ENCODE peak calls at places on chromosome 19, in four cellular contexts. G, C, H and M are unnamed samples.

GRCh38 chr19:42480335-42481095 is 37.8 kb upstream of the CXCL17 start:
- DNase-seq in C (no peak), H (no peak), G (peak; percentile 71), M (no peak)

GRCh38 chr19:45884682-45885555 is 1.0 kb downstream of the IRF2BP1 start:
- DNase-seq in C (peak; percentile 22), H (peak; percentile 26), G (peak; percentile 44), M (no peak)

GRCh38 chr19:55242517-55242916 is 14.0 kb upstream of the TMEM86B start:
- DNase-seq in C (no peak), G (no peak), H (no peak), M (no peak)

GRCh38 chr19:42069619-42070293 is at the start of gene GRIK5:
- DNase-seq in C (no peak), H (peak; percentile 48), G (peak; percentile 60), M (no peak)

GRCh38 chr19:6979341-6979740 is 41.9 kb downstream of the MBD3L2B start:
- DNase-seq in G (no peak), C (no peak), H (no peak), M (no peak)

GRCh38 chr19:2428027-2428690 is 773 bp upstream of the TIMM13 start:
- DNase-seq in H (peak; percentile 53), G (peak; percentile 71), C (no peak), M (no peak)

GRCh38 chr19:19211499-19212432 is at the start of gene NCAN:
- DNase-seq in G (peak; percentile 48), C (no peak), H (peak; percentile 48), M (no peak)

GRCh38 chr19:39502640-39503417 is 4.1 kb downstream of the DLL3 start:
- DNase-seq in C (peak; percentile 43), G (peak; percentile 88), H (peak; percentile 76), M (no peak)

GRCh38 chr19:23273022-23273593 is 22.9 kb upstream of the ZNF724 start:
- DNase-seq in H (no peak), C (no peak), G (no peak), M (no peak)

GRCh38 chr19:4322942-4323665 is 15.5 kb downstream of the STAP2 start:
- DNase-seq in H (no peak), C (no peak), G (no peak), M (no peak)

GRCh38 chr19:3145909-3146676 is 10.3 kb downstream of the GNA15 start:
- DNase-seq in H (no peak), G (no peak), C (peak; percentile 51), M (no peak)

GRCh38 chr19:18683109-18683954 is at the start of gene CRTC1:
- DNase-seq in C (peak; percentile 91), H (peak; percentile 92), G (peak; percentile 85), M (peak; percentile 54)

GRCh38 chr19:40976724-40977123 is 14.4 kb upstream of the CYP2B6 start:
- DNase-seq in G (no peak), C (no peak), H (no peak), M (no peak)

GRCh38 chr19:22831211-22831610 is 880 bp upstream of the ZNF723 start:
- DNase-seq in G (no peak), H (no peak), C (no peak), M (no peak)

GRCh38 chr19:54383330-54383729 is 18.6 kb upstream of the LAIR1 start:
- DNase-seq in C (no peak), G (no peak), H (no peak), M (no peak)

GRCh38 chr19:45790942-45791341 is 1.7 kb downstream of the DMWD start:
- DNase-seq in G (no peak), C (no peak), H (no peak), M (no peak)

GRCh38 chr19:1255186-1256161 is 7.1 kb downstream of the MIDN start:
- DNase-seq in G (no peak), C (no peak), H (no peak), M (no peak)

GRCh38 chr19:34989248-34989797 is 10.8 kb upstream of the GRAMD1A start:
- DNase-seq in H (no peak), G (no peak), C (no peak), M (no peak)

GRCh38 chr19:40611096-40611495 is 9.9 kb downstream of the LTBP4 start:
- DNase-seq in C (no peak), G (no peak), H (no peak), M (no peak)

GRCh38 chr19:40802300-40803169 is 3.5 kb downstream of the EGLN2 start:
- DNase-seq in C (peak; percentile 82), G (no peak), H (peak; percentile 50), M (no peak)

GRCh38 chr19:18321729-18322091 is 1.2 kb downstream of the LSM4 start:
- DNase-seq in H (no peak), C (no peak), G (no peak), M (no peak)

GRCh38 chr19:497476-497860 is 1.2 kb downstream of the MADCAM1 start:
- DNase-seq in G (no peak), C (no peak), H (no peak), M (no peak)

GRCh38 chr19:58007285-58007684 is 4.7 kb upstream of the ZNF606 start:
- DNase-seq in H (peak; percentile 42), G (peak; percentile 70), C (no peak), M (no peak)

GRCh38 chr19:29645911-29646310 is 19.4 kb upstream of the PLEKHF1 start:
- DNase-seq in C (peak; percentile 59), H (no peak), G (no peak), M (no peak)

GRCh38 chr19:10690351-10690781 is 10.9 kb upstream of the QTRT1 start:
- DNase-seq in G (peak; percentile 25), C (no peak), H (no peak), M (no peak)

GRCh38 chr19:43780706-43781525 is at the start of gene KCNN4:
- DNase-seq in C (no peak), H (no peak), G (no peak), M (no peak)

GRCh38 chr19:7928741-7929701 is 3.1 kb upstream of the CTXN1 start:
- DNase-seq in H (peak; percentile 69), G (peak; percentile 91), C (no peak), M (peak; percentile 78)

GRCh38 chr19:8550070-8550469 is 27.2 kb downstream of the MYO1F start:
- DNase-seq in G (no peak), H (no peak), C (no peak), M (no peak)

GRCh38 chr19:40613669-40614594 is 12.8 kb downstream of the LTBP4 start:
- DNase-seq in H (no peak), C (peak; percentile 79), G (peak; percentile 96), M (peak; percentile 67)

GRCh38 chr19:1252818-1253513 is 4.6 kb downstream of the MIDN start:
- DNase-seq in C (peak; percentile 88), G (peak; percentile 65), H (no peak), M (peak; percentile 92)

GRCh38 chr19:13398182-13398581 is 108.1 kb downstream of the CACNA1A start:
- DNase-seq in G (no peak), C (no peak), H (no peak), M (no peak)

GRCh38 chr19:13401388-13401787 is 104.9 kb downstream of the CACNA1A start:
- DNase-seq in G (peak; percentile 76), H (no peak), C (no peak), M (no peak)

GRCh38 chr19:13398780-13399726 is 107.2 kb downstream of the CACNA1A start:
- DNase-seq in H (no peak), C (peak; percentile 32), G (no peak), M (peak; percentile 75)

GRCh38 chr19:13400296-13400695 is 106.0 kb downstream of the CACNA1A start:
- DNase-seq in G (no peak), C (no peak), H (no peak), M (no peak)

DNA sequence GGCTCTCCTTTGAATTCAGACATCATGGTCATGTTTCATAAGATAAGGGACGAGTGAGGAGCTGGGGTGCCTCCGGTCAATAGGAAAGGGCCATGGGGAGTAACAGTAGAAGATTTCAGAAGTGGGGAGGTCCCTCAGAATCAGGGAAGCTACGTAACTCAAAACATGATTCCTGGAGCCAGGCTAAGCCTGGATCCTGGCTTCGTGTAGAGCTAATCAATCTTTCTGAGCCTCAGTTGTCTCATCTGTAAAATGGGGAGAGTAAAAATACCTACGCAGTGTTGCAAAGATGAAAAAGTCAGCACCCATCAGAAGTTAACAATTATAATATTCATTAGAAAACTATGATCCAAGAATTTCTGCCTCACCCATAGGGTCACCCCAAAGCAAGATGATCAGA is 106.5 kb downstream of the CACNA1A start:
- DNase-seq in G (no peak), H (no peak), C (no peak), M (no peak)
- H3K27me3 ChIP-seq in G (no peaks in the 10 kb centered on the region), H (peaks cover 75% of the 10 kb centered on the region), C (no peaks in the 10 kb centered on the region), M (no peaks in the 10 kb centered on the region)

GRCh38 chr19:5934779-5935472 is 20.9 kb downstream of the CAPS start:
- DNase-seq in G (no peak), H (no peak), C (no peak), M (peak; percentile 84)

GRCh38 chr19:5935473-5936307 is 21.6 kb downstream of the CAPS start:
- DNase-seq in G (no peak), C (no peak), H (peak; percentile 42), M (no peak)

GRCh38 chr19:5937550-5937949 is 23.5 kb downstream of the CAPS start:
- DNase-seq in C (no peak), H (no peak), G (no peak), M (no peak)

GRCh38 chr19:5934002-5934401 is 19.9 kb downstream of the CAPS start:
- DNase-seq in H (no peak), C (no peak), G (no peak), M (no peak)

GRCh38 chr19:5936308-5936980 is 22.4 kb downstream of the CAPS start:
- DNase-seq in G (no peak), H (no peak), C (no peak), M (no peak)
- H3K27ac ChIP-seq in G (no peak overlapping the region), H (no peak overlapping the region), C (peak overlapping the region; percentile 69), M (peak overlapping the region; percentile 98)

DNA sequence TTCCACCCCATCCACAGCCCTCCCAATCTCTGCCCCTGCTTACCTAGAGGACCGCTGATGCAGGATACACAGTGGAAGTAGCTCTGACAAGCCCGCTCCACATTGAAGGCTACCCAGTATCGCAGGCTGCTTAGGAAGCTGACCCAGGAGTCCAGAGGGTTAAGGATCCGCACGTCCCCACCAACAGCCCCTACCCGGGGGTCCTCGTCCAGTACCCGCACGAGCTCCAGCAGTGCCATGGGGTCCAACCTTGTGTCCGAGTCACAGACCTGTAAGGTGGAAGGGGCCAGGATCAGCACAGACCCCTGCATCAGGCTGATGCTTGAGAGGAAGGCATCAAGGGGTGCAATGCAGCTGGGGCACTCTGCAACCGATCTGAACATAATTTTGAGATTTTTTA is 6.9 kb downstream of the HAS1 start:
- DNase-seq in H (no peak), G (no peak), C (no peak), M (no peak)
- H3K27me3 ChIP-seq in H (peaks cover 21% of the 10 kb centered on the region), G (peaks cover 6% of the 10 kb centered on the region), C (peaks cover 31% of the 10 kb centered on the region), M (peaks cover 37% of the 10 kb centered on the region)

GRCh38 chr19:5767949-5768348 is 16.6 kb downstream of the PRR22 start:
- DNase-seq in G (no peak), C (no peak), H (no peak), M (no peak)

GRCh38 chr19:5765220-5765619 is 19.3 kb downstream of the PRR22 start:
- DNase-seq in H (no peak), G (no peak), C (no peak), M (no peak)

DNA sequence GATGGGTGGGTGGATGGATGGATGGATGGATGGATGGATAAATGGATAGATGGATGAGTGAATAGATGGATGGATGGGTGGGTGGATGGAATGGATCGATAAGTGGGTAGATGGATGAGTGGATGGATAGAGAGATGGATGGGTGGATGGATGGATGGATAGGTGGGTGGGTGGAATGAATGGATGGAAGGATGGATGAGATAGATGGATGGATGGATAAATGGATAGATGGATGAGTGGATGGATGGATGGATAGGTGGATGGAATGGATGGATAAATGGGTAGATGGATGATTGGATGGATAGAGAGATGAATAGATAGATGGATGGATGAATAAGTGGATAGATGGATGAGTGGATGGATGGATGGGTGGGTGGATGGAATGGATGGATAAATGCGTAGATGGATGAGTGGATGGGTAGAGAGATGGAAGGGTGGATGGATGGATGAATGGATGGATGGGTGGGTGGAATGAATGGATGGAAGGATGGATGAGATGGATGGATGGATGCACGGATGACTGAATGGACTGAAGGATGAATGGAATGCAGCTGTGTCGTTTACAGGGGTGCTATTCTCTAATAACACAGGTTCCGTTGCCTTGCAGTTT is 21.8 kb downstream of the PRR22 start:
- DNase-seq in C (no peak), H (no peak), G (no peak), M (no peak)
- H3K27ac ChIP-seq in C (no peak overlapping the region), H (no peak overlapping the region), G (no peak overlapping the region), M (no peak overlapping the region)